ENCODE peak calls at places on chromosomes 2 and 18, in five cellular contexts. L is IMR-90, M is trophoblast cell, D is mesenchymal stem cell, V is H1. Z is an unnamed sample.
A peak's percentile ranks its signal among the peaks of the same experiment; 100 is the strongest.

GRCh38 chr18:55252053-55252675 is 292.9 kb upstream of the CCDC68 start:
- DNase-seq in L (no peak), M (no peak), D (no peak), V (no peak), Z (no peak)

GRCh38 chr2:109690822-109691541 is 76.8 kb downstream of the SOWAHC start:
- DNase-seq in L (peak; percentile 22), M (peak; percentile 79), D (peak; percentile 36), V (no peak), Z (no peak)

GRCh38 chr2:43405829-43406228 is 179.4 kb upstream of the ZFP36L2 start:
- DNase-seq in L (no peak), M (no peak), D (peak; percentile 46), V (no peak), Z (peak; percentile 11)

GRCh38 chr2:213229814-213230213 is 54.5 kb upstream of the SPAG16 start:
- DNase-seq in L (peak; percentile 54), M (peak; percentile 32), D (peak; percentile 52), V (no peak), Z (no peak)

GRCh38 chr2:41922177-41922576 is 125.6 kb upstream of the PKDCC start:
- DNase-seq in L (no peak), M (peak; percentile 47), D (peak; percentile 49), V (no peak), Z (no peak)

GRCh38 chr2:183091318-183091953 is 12.9 kb downstream of the DUSP19 start:
- DNase-seq in L (no peak), M (no peak), D (no peak), V (no peak), Z (no peak)

GRCh38 chr18:45402485-45403056 is 212.7 kb upstream of the SLC14A2 start:
- DNase-seq in L (peak; percentile 31), M (no peak), D (no peak), V (no peak), Z (no peak)

GRCh38 chr2:218851286-218851685 is 8.3 kb upstream of the WNT6 start:
- DNase-seq in L (no peak), M (no peak), D (no peak), V (no peak), Z (no peak)

GRCh38 chr2:206079699-206080465 is 6.1 kb downstream of the INO80D start:
- DNase-seq in L (no peak), M (no peak), D (no peak), V (no peak), Z (no peak)

GRCh38 chr2:189534854-189535253 is 45.7 kb downstream of the SLC40A1 start:
- DNase-seq in L (peak; percentile 78), M (no peak), D (peak; percentile 65), V (no peak), Z (no peak)

GRCh38 chr18:74622079-74622478 is 24.4 kb downstream of the ZNF407 start:
- DNase-seq in L (no peak), M (no peak), D (no peak), V (no peak), Z (no peak)

GRCh38 chr18:74624491-74624890 is 26.8 kb downstream of the ZNF407 start:
- DNase-seq in L (no peak), M (no peak), D (no peak), V (no peak), Z (no peak)

GRCh38 chr18:74625157-74625556 is 27.5 kb downstream of the ZNF407 start:
- DNase-seq in L (peak; percentile 38), M (no peak), D (peak; percentile 19), V (no peak), Z (no peak)

GRCh38 chr18:74626311-74626874 is 28.7 kb downstream of the ZNF407 start:
- DNase-seq in L (no peak), M (no peak), D (no peak), V (no peak), Z (no peak)

GRCh38 chr18:74623047-74623816 is 25.6 kb downstream of the ZNF407 start:
- DNase-seq in L (peak; percentile 24), M (peak; percentile 51), D (peak; percentile 23), V (no peak), Z (no peak)
- H3K14ac ChIP-seq in L (no peak overlapping the region), M (no peak overlapping the region), D (no peak overlapping the region), V (no peak overlapping the region), Z (peak overlapping the region; percentile 77)

GRCh38 chr2:177395594-177395993 is 3.0 kb downstream of the AGPS start:
- DNase-seq in L (no peak), M (no peak), D (no peak), V (no peak), Z (no peak)

GRCh38 chr2:177399376-177399775 is 6.8 kb downstream of the AGPS start:
- DNase-seq in L (no peak), M (no peak), D (no peak), V (no peak), Z (no peak)

GRCh38 chr2:177396630-177397460 is 4.3 kb downstream of the AGPS start:
- DNase-seq in L (peak; percentile 69), M (peak; percentile 50), D (peak; percentile 71), V (no peak), Z (no peak)

GRCh38 chr2:177398290-177398683 is 5.7 kb downstream of the AGPS start:
- DNase-seq in L (no peak), M (no peak), D (peak; percentile 55), V (no peak), Z (no peak)

DNA sequence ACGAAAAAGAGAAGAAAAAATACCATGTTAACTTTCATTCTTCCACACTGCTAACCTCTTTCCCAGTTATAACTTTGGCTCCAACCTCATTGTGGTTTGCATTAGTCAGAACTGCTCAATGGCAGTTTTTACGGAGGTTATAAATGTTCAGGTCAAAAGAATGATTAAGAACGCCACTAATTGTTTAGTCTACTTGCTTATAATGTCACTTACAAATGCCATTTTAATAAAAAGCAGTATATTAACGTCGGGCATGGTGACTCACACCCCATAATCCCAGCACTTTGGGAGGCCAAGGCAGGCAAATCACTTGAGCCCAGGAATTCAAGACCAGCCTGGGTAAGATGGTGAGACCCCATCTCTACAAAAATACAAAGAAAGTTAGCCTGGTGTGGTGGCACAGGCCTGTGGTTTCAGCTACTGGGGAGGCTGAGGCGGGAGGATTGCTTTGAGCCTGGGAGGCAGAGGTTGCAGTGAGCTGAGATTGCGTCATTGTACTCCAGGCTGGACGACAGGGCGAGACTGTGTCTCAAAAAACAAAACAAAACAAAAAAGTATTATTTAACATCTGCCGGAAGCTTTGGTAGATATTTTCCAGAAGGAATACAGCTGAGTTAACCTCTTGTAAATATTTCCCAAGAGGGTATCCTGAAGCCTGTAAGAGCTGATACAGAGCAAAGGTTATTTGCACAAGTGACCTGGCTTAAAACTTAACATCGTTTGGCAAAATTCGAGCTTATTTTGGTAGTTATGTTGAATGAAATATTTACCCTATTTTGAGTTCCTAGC is 5.1 kb downstream of the AGPS start:
- DNase-seq in L (peak; percentile 89), M (peak; percentile 38), D (peak; percentile 97), V (no peak), Z (no peak)
- H3K4me3 ChIP-seq in L (no peak overlapping the region), M (no peak overlapping the region), D (no peak overlapping the region), V (no peak overlapping the region), Z (no peak overlapping the region)

GRCh38 chr2:17539596-17539992 is 902 bp upstream of the VSNL1 start:
- DNase-seq in L (no peak), M (peak; percentile 61), D (peak; percentile 65), V (peak; percentile 72), Z (no peak)
- H3K14ac ChIP-seq in L (no peak overlapping the region), M (no peak overlapping the region), D (no peak overlapping the region), V (no peak overlapping the region), Z (no peak overlapping the region)

GRCh38 chr2:119429225-119430000 is 2.2 kb upstream of the TMEM37 start:
- DNase-seq in L (no peak), M (peak; percentile 33), D (no peak), V (no peak), Z (no peak)
- H3K4me3 ChIP-seq in L (no peak overlapping the region), M (no peak overlapping the region), D (no peak overlapping the region), V (no peak overlapping the region), Z (no peak overlapping the region)